ENCODE peak calls at places on chromosomes 11 and 22, in ten cellular contexts. I is cardiac muscle cell; Q is tibial nerve; A is fibroblast of villous mesenchyme; V is activated naive CD8-positive, alpha-beta T cell treated with anti-CD3 and anti-CD28 coated beads, Interleukin-2, amount 50 U/mL, for 24 hours; U is AG08395; J is MCF 10A; Z is activated naive CD4-positive, alpha-beta T cell treated with anti-CD3 and anti-CD28 coated beads for 36 hours; B is ELR; O is T-helper 1 cell. R is an unnamed sample.

GRCh38 chr11:112345166-112345565 is 84.5 kb upstream of the PLET1 start:
- DNase-seq in Q (no peak), I (no peak), A (peak), J (no peak), B (no peak), U (no peak), O (no peak), V (no peak), Z (no peak), R (no peak)

GRCh38 chr22:23071163-23072034 is 1.1 kb downstream of the GNAZ start:
- DNase-seq in A (no peak), I (no peak), J (no peak), Q (no peak), U (no peak), B (no peak), V (no peak), O (no peak), Z (no peak), R (no peak)

GRCh38 chr22:43014062-43014875 is 680 bp downstream of the PACSIN2 start:
- DNase-seq in V (peak), J (no peak), Q (no peak), O (peak), U (peak), Z (peak), A (peak), I (peak), B (peak), R (no peak)

GRCh38 chr11:131874070-131874469 is 503.7 kb downstream of the NTM start:
- DNase-seq in U (no peak), V (no peak), Q (no peak), J (no peak), A (no peak), I (no peak), B (no peak), O (no peak), Z (no peak), R (no peak)

GRCh38 chr22:30718938-30719337 is 24.3 kb downstream of the OSBP2 start:
- DNase-seq in U (no peak), J (no peak), B (no peak), Q (no peak), V (no peak), I (no peak), A (no peak), Z (no peak), O (no peak), R (no peak)

GRCh38 chr11:126132319-126132718 is 69.7 kb upstream of the CDON start:
- DNase-seq in I (no peak), Z (no peak), U (no peak), O (no peak), J (peak), B (no peak), Q (peak), A (no peak), V (no peak), R (no peak)

GRCh38 chr11:96228472-96228871 is 114.5 kb downstream of the MAML2 start:
- DNase-seq in U (peak), Q (peak), V (no peak), A (peak), J (peak), Z (no peak), I (no peak), O (no peak), B (peak), R (peak)

GRCh38 chr11:132058211-132058772 is 687.9 kb downstream of the NTM start:
- DNase-seq in Z (no peak), I (no peak), U (peak), B (peak), O (no peak), Q (no peak), J (no peak), A (peak), V (no peak), R (no peak)

GRCh38 chr22:24952837-24953293 is 349 bp downstream of the KIAA1671 start:
- DNase-seq in O (no peak), Z (no peak), U (peak), V (peak), A (peak), J (peak), I (no peak), B (peak), Q (peak), R (peak)

GRCh38 chr22:44667829-44668189 is 34.2 kb upstream of the PRR5 start:
- DNase-seq in V (peak), B (no peak), J (no peak), I (no peak), O (peak), A (no peak), Q (no peak), U (no peak), Z (peak), R (no peak)